ENCODE peak calls at places on chromosomes 6 and 20, in eight cellular contexts. G is CD8-positive, alpha-beta T cell; U is upper lobe of right lung; A is stomach; V is A673; T is bronchial epithelial cell; O is left ventricle myocardium inferior; F is tibial nerve. B is an unnamed sample.

GRCh38 chr6:111211411-111212030 is 124.2 kb downstream of the SLC16A10 start:
- DNase-seq in G (no peak), U (no peak), A (peak; percentile 30), V (no peak), T (no peak), O (no peak), F (no peak), B (no peak)

GRCh38 chr6:69668916-69669315 is 127.9 kb downstream of the LMBRD1 start:
- DNase-seq in G (no peak), U (no peak), A (no peak), V (no peak), T (no peak), O (no peak), F (no peak), B (no peak)

GRCh38 chr6:166542580-166542912 is 43.9 kb downstream of the RAMACL start:
- DNase-seq in G (no peak), U (no peak), A (peak; percentile 46), V (no peak), T (peak; percentile 38), O (no peak), F (no peak), B (peak; percentile 7)

GRCh38 chr6:20402181-20403079 is 751 bp downstream of the E2F3 start:
- DNase-seq in G (peak; percentile 30), U (peak; percentile 80), A (peak; percentile 35), V (peak; percentile 68), T (peak; percentile 16), O (peak; percentile 37), F (no peak), B (peak; percentile 35)

GRCh38 chr6:30814137-30815084 is 69.9 kb upstream of the DDR1 start:
- DNase-seq in G (no peak), U (no peak), A (peak; percentile 35), V (peak; percentile 47), T (peak; percentile 89), O (no peak), F (no peak), B (peak; percentile 72)

GRCh38 chr20:13822459-13822858 is 37.6 kb downstream of the NDUFAF5 start:
- DNase-seq in G (no peak), U (no peak), A (no peak), V (peak; percentile 4), T (peak; percentile 4), O (no peak), F (no peak), B (no peak)

GRCh38 chr6:65075705-65076104 is 631.3 kb downstream of the EYS start:
- DNase-seq in G (no peak), U (no peak), A (no peak), V (peak; percentile 9), T (no peak), O (no peak), F (no peak), B (no peak)

GRCh38 chr20:18314786-18315406 is 26.6 kb downstream of the ZNF133 start:
- DNase-seq in G (no peak), U (no peak), A (no peak), V (peak; percentile 23), T (peak; percentile 100), O (no peak), F (no peak), B (peak; percentile 3)

GRCh38 chr6:125301435-125302391 is at the start of gene HDDC2:
- DNase-seq in G (peak; percentile 29), U (peak; percentile 91), A (peak; percentile 78), V (peak; percentile 53), T (peak; percentile 37), O (peak; percentile 83), F (no peak), B (peak; percentile 82)

GRCh38 chr6:146891615-146892265 is 293.0 kb downstream of the ADGB start:
- DNase-seq in G (no peak), U (no peak), A (no peak), V (no peak), T (no peak), O (no peak), F (no peak), B (no peak)

GRCh38 chr6:72832271-72832670 is 210.4 kb downstream of the KCNQ5 start:
- DNase-seq in G (no peak), U (no peak), A (no peak), V (no peak), T (no peak), O (no peak), F (no peak), B (no peak)

GRCh38 chr6:88374556-88374955 is 208.4 kb upstream of the CNR1 start:
- DNase-seq in G (no peak), U (no peak), A (no peak), V (no peak), T (no peak), O (no peak), F (no peak), B (no peak)

GRCh38 chr20:13220194-13220856 is 749 bp upstream of the ISM1 start:
- DNase-seq in G (peak; percentile 11), U (peak; percentile 75), A (peak; percentile 27), V (peak; percentile 28), T (peak; percentile 15), O (peak; percentile 45), F (peak; percentile 58), B (peak; percentile 69)

GRCh38 chr6:70112686-70113570 is 190.0 kb downstream of the COL9A1 start:
- DNase-seq in G (no peak), U (no peak), A (no peak), V (no peak), T (no peak), O (no peak), F (no peak), B (no peak)

GRCh38 chr20:13839421-13840092 is 54.7 kb downstream of the NDUFAF5 start:
- DNase-seq in G (no peak), U (no peak), A (no peak), V (no peak), T (peak; percentile 10), O (no peak), F (no peak), B (no peak)

GRCh38 chr6:15132854-15133670 is 112.8 kb upstream of the JARID2 start:
- DNase-seq in G (no peak), U (no peak), A (no peak), V (peak; percentile 15), T (peak; percentile 100), O (no peak), F (no peak), B (peak; percentile 36)

GRCh38 chr20:45963059-45964011 is 8.7 kb downstream of the ZNF335 start:
- DNase-seq in G (no peak), U (peak; percentile 58), A (no peak), V (peak; percentile 54), T (peak; percentile 49), O (no peak), F (no peak), B (peak; percentile 47)

GRCh38 chr20:43586641-43587040 is 4.1 kb upstream of the IFT52 start:
- DNase-seq in G (no peak), U (peak; percentile 43), A (no peak), V (no peak), T (no peak), O (no peak), F (no peak), B (no peak)

GRCh38 chr20:60204601-60205000 is 246.4 kb downstream of the CDH26 start:
- DNase-seq in G (no peak), U (no peak), A (no peak), V (no peak), T (no peak), O (no peak), F (no peak), B (no peak)

GRCh38 chr20:60202046-60202445 is 243.8 kb downstream of the CDH26 start:
- DNase-seq in G (no peak), U (no peak), A (no peak), V (no peak), T (peak; percentile 17), O (peak; percentile 32), F (no peak), B (no peak)

GRCh38 chr20:60203451-60203850 is 245.2 kb downstream of the CDH26 start:
- DNase-seq in G (no peak), U (no peak), A (no peak), V (no peak), T (peak; percentile 75), O (no peak), F (no peak), B (no peak)

GRCh38 chr20:60209048-60209447 is 250.8 kb downstream of the CDH26 start:
- DNase-seq in G (no peak), U (no peak), A (no peak), V (no peak), T (no peak), O (no peak), F (no peak), B (no peak)

GRCh38 chr20:60206259-60206658 is 248.0 kb downstream of the CDH26 start:
- DNase-seq in G (no peak), U (no peak), A (no peak), V (peak; percentile 82), T (peak; percentile 47), O (no peak), F (no peak), B (peak; percentile 27)
- TF ChIP-seq CTCF in G (no peak), U (peak; percentile 33), A (no peak), V (peak; percentile 64), T (peak; percentile 66), O (peak; percentile 24), F (no peak), B (peak; percentile 10)

GRCh38 chr6:25136879-25137278 is 142.3 kb upstream of the CARMIL1 start:
- DNase-seq in G (no peak), U (no peak), A (no peak), V (no peak), T (no peak), O (no peak), F (no peak), B (peak; percentile 66)
- H3K4me3 ChIP-seq in G (peak overlapping the region; percentile 72), U (peak overlapping the region; percentile 59), A (peak overlapping the region; percentile 53), V (no peak overlapping the region), T (no peak overlapping the region), O (peak overlapping the region; percentile 67), F (peak overlapping the region; percentile 55), B (no peak overlapping the region)

DNA sequence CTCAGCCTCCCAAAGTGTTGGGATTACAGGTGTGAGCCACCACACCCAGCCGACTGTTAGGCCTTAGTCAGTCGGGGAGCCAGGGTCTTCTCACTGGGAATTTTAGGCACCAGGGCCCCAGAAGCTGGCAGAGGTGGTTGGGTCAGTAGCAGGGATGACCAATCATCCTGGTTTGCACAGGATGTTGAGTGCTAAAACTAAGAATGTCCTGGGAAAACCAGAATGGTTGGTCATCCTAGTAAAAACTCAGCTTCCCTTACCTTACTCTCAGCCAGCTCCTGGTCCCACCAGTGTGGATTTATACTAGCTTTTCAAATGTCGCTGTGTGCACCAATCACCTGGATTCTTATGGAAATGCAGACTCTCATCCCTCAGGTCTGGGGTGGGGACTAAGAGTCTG is 31.8 kb downstream of the KCNG1 start:
- DNase-seq in G (no peak), U (no peak), A (no peak), V (no peak), T (peak; percentile 23), O (no peak), F (no peak), B (no peak)
- H3K27me3 ChIP-seq in G (peaks cover 3% of the 10 kb centered on the region), U (peaks cover 11% of the 10 kb centered on the region), A (no peaks in the 10 kb centered on the region), V (no peaks in the 10 kb centered on the region), T (no peaks in the 10 kb centered on the region), O (peaks cover 66% of the 10 kb centered on the region), F (no peaks in the 10 kb centered on the region), B (no peaks in the 10 kb centered on the region)

DNA sequence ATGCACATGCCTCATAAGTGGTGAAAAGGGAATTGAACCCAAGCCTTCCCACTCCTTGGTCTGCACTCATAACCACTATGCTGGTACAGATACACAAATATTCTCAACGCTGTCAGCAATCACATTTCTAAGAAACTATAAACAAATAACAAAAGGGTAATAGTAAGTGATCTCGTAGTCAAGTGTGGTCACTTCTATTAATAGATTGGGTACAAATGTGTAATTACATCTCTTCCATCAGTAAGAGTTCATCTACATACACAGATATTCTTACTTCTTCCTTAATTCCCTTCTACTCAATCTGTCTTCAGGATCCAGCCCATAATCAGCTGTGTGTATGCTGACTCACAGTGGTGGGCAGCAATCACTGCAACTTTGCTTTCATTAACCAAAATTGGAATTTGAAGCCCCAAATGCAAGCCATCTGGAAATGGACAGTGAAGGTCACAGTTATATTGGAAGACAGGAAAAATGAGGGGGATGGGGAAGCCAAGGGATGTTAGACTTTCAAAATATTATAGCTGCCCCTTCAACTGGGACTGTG is 6.7 kb downstream of the PRSS35 start:
- DNase-seq in G (no peak), U (no peak), A (no peak), V (peak; percentile 67), T (no peak), O (no peak), F (no peak), B (peak; percentile 42)
- TF ChIP-seq CTCF in G (no peak), U (peak; percentile 22), A (no peak), V (peak; percentile 71), T (no peak), O (no peak), F (no peak), B (peak; percentile 50)

B was measured in cardiac muscle cell.